ENCODE peak calls at places on chromosomes 12 and 14, in eight cellular contexts. Z is NCI-H1417; W is bronchial epithelial cell; B is activated naive CD8-positive, alpha-beta T cell treated with anti-CD3 and anti-CD28 coated beads, Interleukin-2, amount 50 U/mL, for 24 hours; M is brain microvascular endothelial cell; J is NCI-H1092 treated with DMSO at 0.1 percent for 48 hours; A is COR-L47; Y is astrocyte of the spinal cord. F is an unnamed sample.

GRCh38 chr14:24959791-24960331 is 90.1 kb downstream of the STXBP6 start:
- DNase-seq in Z (no peak), W (no peak), B (no peak), M (no peak), J (no peak), A (no peak), Y (no peak), F (no peak)

GRCh38 chr12:29735604-29736003 is 48.1 kb downstream of the TMTC1 start:
- DNase-seq in Z (no peak), W (no peak), B (no peak), M (no peak), J (no peak), A (no peak), Y (no peak), F (no peak)

GRCh38 chr12:13223941-13224340 is 27.4 kb downstream of the EMP1 start:
- DNase-seq in Z (no peak), W (no peak), B (no peak), M (no peak), J (no peak), A (no peak), Y (no peak), F (no peak)

GRCh38 chr12:121872546-121873223 is 14.0 kb upstream of the HPD start:
- DNase-seq in Z (no peak), W (peak), B (no peak), M (peak), J (no peak), A (peak), Y (peak), F (no peak)

GRCh38 chr12:75715323-75715644 is 203.9 kb upstream of the KRR1 start:
- DNase-seq in Z (no peak), W (peak), B (no peak), M (no peak), J (no peak), A (no peak), Y (no peak), F (no peak)

GRCh38 chr12:5003025-5003666 is 40.5 kb upstream of the KCNA5 start:
- DNase-seq in Z (peak), W (peak), B (peak), M (peak), J (peak), A (peak), Y (peak), F (peak)

GRCh38 chr14:74684444-74684843 is 28.4 kb downstream of the AREL1 start:
- DNase-seq in Z (no peak), W (no peak), B (peak), M (no peak), J (no peak), A (no peak), Y (no peak), F (no peak)

GRCh38 chr12:67811437-67812361 is 163.2 kb downstream of the DYRK2 start:
- DNase-seq in Z (no peak), W (peak), B (no peak), M (peak), J (no peak), A (no peak), Y (peak), F (no peak)

GRCh38 chr12:94545937-94546771 is 86.5 kb upstream of the CEP83 start:
- DNase-seq in Z (peak), W (peak), B (no peak), M (peak), J (peak), A (peak), Y (peak), F (peak)

GRCh38 chr12:55068416-55069010 is 48.7 kb downstream of the NEUROD4 start:
- DNase-seq in Z (peak), W (peak), B (peak), M (peak), J (peak), A (peak), Y (peak), F (peak)

GRCh38 chr14:87142568-87143211 is 850.3 kb downstream of the GALC start:
- DNase-seq in Z (no peak), W (no peak), B (no peak), M (no peak), J (no peak), A (no peak), Y (no peak), F (no peak)

GRCh38 chr14:24798911-24799310 is 164.9 kb upstream of the GZMB start:
- DNase-seq in Z (no peak), W (no peak), B (no peak), M (no peak), J (no peak), A (no peak), Y (no peak), F (no peak)

GRCh38 chr14:95056476-95056875 is 100.9 kb downstream of the DICER1 start:
- DNase-seq in Z (no peak), W (no peak), B (no peak), M (no peak), J (peak), A (peak), Y (no peak), F (peak)

GRCh38 chr14:33618361-33619095 is 332.3 kb downstream of the EGLN3 start:
- DNase-seq in Z (no peak), W (no peak), B (no peak), M (no peak), J (no peak), A (no peak), Y (no peak), F (no peak)

GRCh38 chr12:130916251-130916911 is 37.3 kb upstream of the ADGRD1 start:
- DNase-seq in Z (peak), W (peak), B (peak), M (peak), J (peak), A (peak), Y (peak), F (peak)

GRCh38 chr14:82084813-82085212 is 551.2 kb upstream of the SEL1L start:
- DNase-seq in Z (no peak), W (no peak), B (no peak), M (no peak), J (no peak), A (no peak), Y (no peak), F (no peak)

GRCh38 chr12:6536894-6537579 is 2.7 kb downstream of the GAPDH start:
- DNase-seq in Z (no peak), W (no peak), B (peak), M (no peak), J (no peak), A (no peak), Y (no peak), F (no peak)

GRCh38 chr14:74649673-74650072 is 37.6 kb upstream of the LTBP2 start:
- DNase-seq in Z (no peak), W (peak), B (no peak), M (no peak), J (no peak), A (no peak), Y (no peak), F (no peak)

GRCh38 chr12:52370906-52371608 is 3.8 kb upstream of the KRT85 start:
- DNase-seq in Z (no peak), W (no peak), B (no peak), M (peak), J (no peak), A (no peak), Y (no peak), F (no peak)

GRCh38 chr12:11812558-11813421 is 163.3 kb downstream of the ETV6 start:
- DNase-seq in Z (peak), W (no peak), B (peak), M (no peak), J (peak), A (no peak), Y (peak), F (peak)

GRCh38 chr12:108611884-108612415 is 14.1 kb upstream of the TMEM119 start:
- DNase-seq in Z (no peak), W (peak), B (peak), M (peak), J (no peak), A (no peak), Y (peak), F (peak)

GRCh38 chr12:113683566-113683965 is 211.9 kb upstream of the LHX5 start:
- DNase-seq in Z (no peak), W (no peak), B (no peak), M (no peak), J (peak), A (peak), Y (no peak), F (no peak)

GRCh38 chr12:95134085-95134484 is 60.7 kb upstream of the NR2C1 start:
- DNase-seq in Z (no peak), W (no peak), B (no peak), M (no peak), J (no peak), A (no peak), Y (no peak), F (no peak)

GRCh38 chr12:120540445-120540844 is 6.3 kb downstream of the RNF10 start:
- DNase-seq in Z (no peak), W (no peak), B (no peak), M (no peak), J (no peak), A (no peak), Y (no peak), F (no peak)